ENCODE peak calls at places on chromosomes 13 and 19, in five cellular contexts. C is neural progenitor cell, J is body of pancreas, X is heart right ventricle, E is IMR-90. Q is an unnamed sample.

GRCh38 chr19:28027116-28027515 is 1185.8 kb downstream of the UQCRFS1 start:
- DNase-seq in C (no peak), E (no peak), X (no peak), J (no peak), Q (no peak)

GRCh38 chr13:39913928-39914327 is 258.5 kb downstream of the COG6 start:
- DNase-seq in E (no peak), X (no peak), J (no peak), C (no peak), Q (no peak)

GRCh38 chr13:99129050-99129449 is 71.6 kb upstream of the UBAC2 start:
- DNase-seq in C (no peak), E (no peak), J (no peak), X (no peak), Q (no peak)

GRCh38 chr19:7506385-7507328 is 9.2 kb upstream of the ZNF358 start:
- DNase-seq in E (peak), X (peak), J (peak), C (peak), Q (peak)

GRCh38 chr13:112203614-112204013 is 136.7 kb downstream of the SOX1 start:
- DNase-seq in E (no peak), X (no peak), C (no peak), J (no peak), Q (no peak)

GRCh38 chr19:58395220-58395978 is at the start of gene RNF225:
- DNase-seq in E (no peak), J (no peak), X (no peak), C (no peak), Q (peak)

GRCh38 chr19:743168-743687 is 7.7 kb upstream of the MISP start:
- DNase-seq in C (no peak), X (no peak), J (peak), E (no peak), Q (peak)

GRCh38 chr13:57799624-57800023 is 168.1 kb downstream of the PCDH17 start:
- DNase-seq in X (no peak), J (no peak), C (no peak), E (no peak), Q (no peak)

GRCh38 chr19:51166846-51167490 is 24.9 kb downstream of the SIGLEC7 start:
- DNase-seq in E (no peak), C (no peak), X (no peak), J (no peak), Q (no peak)

GRCh38 chr13:20412761-20413355 is 112.8 kb downstream of the CRYL1 start:
- DNase-seq in C (no peak), E (peak), J (no peak), X (no peak), Q (peak)

GRCh38 chr19:2176336-2176994 is 12.7 kb downstream of the DOT1L start:
- DNase-seq in C (no peak), E (no peak), J (no peak), X (no peak), Q (no peak)

GRCh38 chr19:15268928-15269253 is 36.6 kb upstream of the EPHX3 start:
- DNase-seq in E (no peak), C (no peak), J (no peak), X (no peak), Q (no peak)
- TF ChIP-seq CTCF in E (no peak), C (no peak), J (no peak), X (no peak), Q (no peak)

DNA sequence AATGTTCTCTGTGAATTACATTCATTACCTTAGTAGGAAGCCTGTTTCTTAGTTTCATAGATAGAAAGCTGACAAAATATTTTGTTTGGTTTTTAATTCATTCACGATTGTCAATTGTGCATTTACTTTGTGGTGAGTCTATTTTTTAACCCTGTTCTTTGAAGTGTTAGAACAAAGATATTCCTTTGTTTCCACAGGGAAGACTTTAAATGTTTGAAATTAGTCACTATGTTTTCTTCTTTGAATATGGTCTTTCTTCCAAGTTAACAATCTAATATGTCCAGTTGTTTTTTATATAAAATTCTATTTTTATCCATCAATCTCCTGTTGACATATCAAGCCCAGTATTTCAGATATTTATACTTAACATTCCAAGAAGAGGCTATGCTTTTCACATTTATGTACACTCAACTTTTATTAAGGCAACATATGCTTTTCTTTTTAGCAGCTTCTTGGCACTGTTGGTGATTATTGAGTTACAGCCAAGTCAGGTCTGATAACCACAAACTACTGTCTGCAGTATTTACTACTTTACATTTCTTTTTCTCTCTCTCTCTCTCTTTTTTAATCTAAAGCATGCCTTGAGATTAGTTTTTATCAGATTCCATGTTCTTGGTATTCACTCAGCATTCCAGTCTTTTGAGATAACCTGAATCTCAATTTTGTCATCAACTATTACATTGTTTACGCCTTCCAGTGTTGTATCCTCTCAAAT is 812.8 kb upstream of the SLC10A2 start:
- DNase-seq in J (no peak), X (no peak), E (no peak), C (no peak), Q (no peak)
- H3K4me3 ChIP-seq in J (no peak), X (no peak), E (no peak), C (no peak), Q (no peak)

DNA sequence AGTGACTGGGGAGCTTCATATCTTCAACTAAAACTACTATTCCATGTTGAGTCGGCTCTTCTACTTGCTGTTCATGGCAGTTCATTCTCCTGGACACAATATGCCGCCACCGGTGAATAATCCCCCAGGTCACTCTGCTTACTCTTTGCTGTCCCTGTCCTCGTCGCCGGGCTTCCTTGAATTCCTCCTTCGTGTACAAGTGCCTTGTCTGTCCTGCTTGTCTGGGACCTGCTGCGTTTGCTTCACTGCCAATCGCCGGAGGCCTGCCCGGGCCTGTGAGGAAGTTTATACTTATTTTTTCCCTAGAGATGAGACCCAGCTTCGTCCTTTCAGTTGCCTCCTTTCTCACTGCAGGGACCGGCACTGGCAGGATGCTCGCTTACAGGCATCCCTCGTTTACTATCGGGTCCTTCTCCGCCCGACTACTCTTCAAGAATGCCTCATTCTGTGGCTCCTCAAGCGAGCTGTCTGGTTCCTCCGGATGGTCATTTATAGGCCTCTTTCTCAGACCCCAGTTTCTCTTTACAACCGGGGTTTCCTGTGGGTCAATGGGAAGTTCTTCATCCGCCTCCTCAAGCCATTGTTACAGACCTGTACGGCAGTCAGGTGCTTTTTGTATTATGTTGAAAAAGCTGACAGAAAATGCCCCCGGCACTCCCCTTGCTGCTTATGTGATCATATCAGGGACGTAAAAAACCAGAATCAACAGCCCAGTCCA is 5.5 kb upstream of the ERVV-1 start:
- DNase-seq in J (no peak), E (no peak), C (no peak), X (no peak), Q (no peak)
- H3K27ac ChIP-seq in J (no peak), E (no peak), C (no peak), X (no peak), Q (no peak)

DNA sequence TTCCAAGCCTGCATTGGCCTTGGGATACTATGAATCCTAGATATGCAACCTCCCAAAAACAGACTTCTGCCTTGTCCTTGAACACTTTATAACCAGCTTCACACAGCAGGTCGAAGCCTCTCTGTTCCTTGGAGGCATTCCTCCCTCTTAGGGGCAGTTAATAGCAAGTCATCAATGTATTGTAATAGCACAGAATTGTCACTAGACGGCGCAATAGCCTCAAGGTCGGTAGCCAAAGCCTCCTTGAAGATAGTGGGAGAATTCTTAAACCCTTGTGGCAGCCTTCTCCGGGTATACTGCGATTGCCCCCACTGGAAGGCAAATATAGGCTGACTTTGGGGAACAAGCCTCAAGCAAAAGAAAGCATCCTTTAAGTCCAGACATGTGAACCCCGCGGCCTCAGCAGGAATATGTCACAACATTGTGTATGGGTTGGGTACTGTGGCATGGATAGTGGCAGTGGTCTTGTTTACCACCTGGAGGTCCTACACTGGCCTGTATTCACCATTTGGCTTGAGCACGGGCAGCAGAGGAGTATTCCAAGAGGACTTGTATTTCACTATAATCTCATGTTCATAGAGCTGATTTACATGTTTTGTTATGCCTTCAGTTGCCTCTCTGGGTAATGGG is 61.1 kb downstream of the ZNF431 start:
- DNase-seq in E (peak), J (peak), C (peak), X (no peak), Q (peak)
- TF ChIP-seq CTCF in E (peak), J (peak), C (peak), X (peak), Q (peak)

GRCh38 chr19:23686622-23687423 is at the start of gene ZNF675:
- DNase-seq in C (peak), X (peak), J (peak), E (peak), Q (peak)
- H3K4me3 ChIP-seq in C (peak), X (peak), J (peak), E (peak), Q (peak)

GRCh38 chr13:27970382-27971235 is 1.5 kb upstream of the CDX2 start:
- DNase-seq in J (no peak), X (no peak), E (no peak), C (peak), Q (peak)
- H3K27ac ChIP-seq in J (no peak), X (no peak), E (no peak), C (no peak), Q (no peak)

DNA sequence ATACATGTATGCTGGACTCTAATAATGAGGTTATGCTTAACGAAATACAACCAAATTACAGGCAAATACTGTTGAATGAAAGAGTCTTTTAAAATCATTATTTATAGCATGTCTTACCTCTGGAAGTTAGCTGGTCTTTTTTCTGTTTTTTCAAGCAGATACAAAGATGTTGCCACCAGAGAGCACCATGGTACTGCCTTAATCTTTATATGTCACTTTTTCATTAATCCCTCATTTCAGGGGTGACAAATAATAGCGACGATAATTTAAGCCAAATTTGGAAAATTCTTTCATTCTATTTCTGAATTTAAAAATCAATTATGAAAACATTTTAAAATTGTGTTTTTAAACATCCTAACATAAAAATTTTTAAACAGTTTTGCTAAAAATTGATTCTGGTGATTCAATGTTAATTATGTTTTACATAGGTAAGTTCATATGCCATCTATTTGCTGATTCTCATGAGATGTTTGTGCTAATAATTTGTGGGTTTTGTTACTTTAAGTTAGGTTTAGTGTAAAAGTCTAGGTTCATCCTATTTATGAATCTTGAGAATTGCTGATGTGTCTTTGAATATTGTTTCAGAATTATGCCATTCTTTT is 379.3 kb upstream of the SGCG start:
- DNase-seq in J (no peak), E (peak), C (peak), X (no peak), Q (no peak)
- TF ChIP-seq CTCF in J (no peak), E (peak), C (peak), X (peak), Q (peak)

Q was measured in endodermal cell.